ENCODE peak calls at places on chromosome 22, in six cellular contexts. A is iPS DF 6.9, W is neural progenitor cell, J is mesendoderm, N is cardiac muscle cell, L is left ventricle myocardium inferior. C is an unnamed sample. For H3K4me1 and H3K27me3, the result is how much of the 10 kb centered on the place peaks cover.

GRCh38 chr22:38347181-38347943 is 30.1 kb upstream of the CSNK1E start:
- DNase-seq in A (no peak), W (no peak), J (no peak), N (no peak), L (no peak), C (no peak)

GRCh38 chr22:29306830-29307657 is 594 bp downstream of the GAS2L1 start:
- DNase-seq in A (peak), W (peak), J (peak), N (peak), L (peak), C (peak)

GRCh38 chr22:45194686-45195085 is 31.0 kb downstream of the NUP50 start:
- DNase-seq in A (no peak), W (no peak), J (no peak), N (no peak), L (no peak), C (no peak)

GRCh38 chr22:30195245-30196140 is 51.1 kb downstream of the LIF start:
- DNase-seq in A (no peak), W (no peak), J (no peak), N (no peak), L (no peak), C (no peak)

GRCh38 chr22:50326225-50326958 is 420 bp downstream of the DENND6B start:
- DNase-seq in A (no peak), W (no peak), J (no peak), N (no peak), L (no peak), C (no peak)

GRCh38 chr22:30005213-30005857 is 74.9 kb upstream of the HORMAD2 start:
- DNase-seq in A (peak), W (peak), J (peak), N (peak), L (peak), C (peak)

GRCh38 chr22:22558972-22559603 is at the start of gene PRAME:
- DNase-seq in A (peak), W (peak), J (peak), N (no peak), L (peak), C (peak)

GRCh38 chr22:19497245-19497644 is 17.5 kb downstream of the CDC45 start:
- DNase-seq in A (no peak), W (no peak), J (no peak), N (no peak), L (no peak), C (no peak)

GRCh38 chr22:33578752-33579151 is 341.5 kb downstream of the LARGE1 start:
- DNase-seq in A (no peak), W (no peak), J (no peak), N (no peak), L (no peak), C (no peak)

GRCh38 chr22:50730941-50731661 is 6.9 kb upstream of the ACR start:
- DNase-seq in A (no peak), W (no peak), J (peak), N (no peak), L (peak), C (peak)

GRCh38 chr22:20904008-20904979 is 12.9 kb upstream of the CRKL start:
- DNase-seq in A (no peak), W (no peak), J (no peak), N (no peak), L (no peak), C (no peak)

GRCh38 chr22:19818264-19819208 is 36.1 kb downstream of the GNB1L start:
- DNase-seq in A (no peak), W (no peak), J (no peak), N (no peak), L (no peak), C (no peak)

GRCh38 chr22:17085277-17086091 is 684 bp downstream of the IL17RA start:
- DNase-seq in A (no peak), W (peak), J (no peak), N (no peak), L (peak), C (peak)

GRCh38 chr22:49966041-49966715 is 5.6 kb downstream of the PIM3 start:
- DNase-seq in A (no peak), W (peak), J (no peak), N (no peak), L (no peak), C (peak)

GRCh38 chr22:28244760-28245159 is 325.7 kb upstream of the PITPNB start:
- DNase-seq in A (no peak), W (no peak), J (no peak), N (peak), L (no peak), C (no peak)

GRCh38 chr22:38427465-38427864 is 27.5 kb downstream of the KCNJ4 start:
- DNase-seq in A (no peak), W (no peak), J (no peak), N (no peak), L (no peak), C (no peak)

GRCh38 chr22:35299217-35299716 is 427 bp upstream of the TOM1 start:
- DNase-seq in A (no peak), W (no peak), J (no peak), N (no peak), L (no peak), C (no peak)

GRCh38 chr22:34105461-34106062 is 185.3 kb upstream of the LARGE1 start:
- DNase-seq in A (peak), W (peak), J (peak), N (peak), L (peak), C (peak)

GRCh38 chr22:29742319-29742718 is 22.5 kb downstream of the CABP7 start:
- DNase-seq in A (no peak), W (no peak), J (no peak), N (no peak), L (no peak), C (no peak)

GRCh38 chr22:17384612-17385345 is 15.5 kb downstream of the CECR2 start:
- DNase-seq in A (no peak), W (no peak), J (no peak), N (no peak), L (no peak), C (no peak)

GRCh38 chr22:18078329-18079041 is 695 bp downstream of the PEX26 start:
- DNase-seq in A (no peak), W (no peak), J (peak), N (no peak), L (no peak), C (peak)

GRCh38 chr22:24289781-24290181 is 19.1 kb downstream of the SPECC1L start:
- DNase-seq in A (no peak), W (peak), J (peak), N (no peak), L (no peak), C (no peak)

GRCh38 chr22:29765905-29766631 is 739 bp downstream of the ZMAT5 start:
- DNase-seq in A (no peak), W (no peak), J (no peak), N (peak), L (no peak), C (no peak)

GRCh38 chr22:17492247-17492646 is 71.1 kb upstream of the SLC25A18 start:
- DNase-seq in A (no peak), W (no peak), J (peak), N (peak), L (peak), C (no peak)

GRCh38 chr22:21026783-21027692 is 5.3 kb downstream of the SLC7A4 start:
- DNase-seq in A (no peak), W (no peak), J (no peak), N (no peak), L (peak), C (peak)

GRCh38 chr22:38397189-38398097 is 57.6 kb downstream of the KCNJ4 start:
- DNase-seq in A (no peak), W (peak), J (peak), N (peak), L (peak), C (peak)

GRCh38 chr22:30290679-30291333 is 1.5 kb upstream of the CASTOR1 start:
- DNase-seq in A (no peak), W (peak), J (peak), N (peak), L (peak), C (peak)

GRCh38 chr22:41799486-41800347 is 762 bp upstream of the CCDC134 start:
- DNase-seq in A (no peak), W (peak), J (no peak), N (peak), L (peak), C (peak)

GRCh38 chr22:44758354-44758969 is 6.1 kb downstream of the ARHGAP8 start:
- DNase-seq in A (no peak), W (no peak), J (peak), N (no peak), L (no peak), C (no peak)

GRCh38 chr22:16974298-16975084 is 33.5 kb downstream of the GAB4 start:
- DNase-seq in A (no peak), W (no peak), J (no peak), N (no peak), L (no peak), C (no peak)

GRCh38 chr22:23862103-23862502 is 4.4 kb downstream of the SLC2A11 start:
- DNase-seq in A (no peak), W (peak), J (peak), N (peak), L (no peak), C (no peak)

GRCh38 chr22:49715450-49715849 is 112.2 kb downstream of the BRD1 start:
- DNase-seq in A (no peak), W (no peak), J (no peak), N (no peak), L (no peak), C (no peak)

GRCh38 chr22:37428649-37429586 is 1.6 kb upstream of the ELFN2 start:
- DNase-seq in A (no peak), W (peak), J (peak), N (peak), L (peak), C (peak)

GRCh38 chr22:30262112-30262511 is 4.5 kb downstream of the OSM start:
- DNase-seq in A (no peak), W (no peak), J (no peak), N (no peak), L (no peak), C (no peak)

GRCh38 chr22:35064664-35065063 is 1.3 kb upstream of the ISX start:
- DNase-seq in A (no peak), W (no peak), J (no peak), N (no peak), L (no peak), C (no peak)

GRCh38 chr22:46612341-46612903 is 7.8 kb upstream of the GRAMD4 start:
- DNase-seq in A (no peak), W (no peak), J (no peak), N (no peak), L (no peak), C (no peak)

GRCh38 chr22:46614070-46614931 is 5.9 kb upstream of the GRAMD4 start:
- DNase-seq in A (no peak), W (no peak), J (no peak), N (no peak), L (no peak), C (peak)

GRCh38 chr22:46611189-46611588 is 9.0 kb upstream of the GRAMD4 start:
- DNase-seq in A (no peak), W (no peak), J (no peak), N (no peak), L (no peak), C (no peak)

GRCh38 chr22:46613606-46613997 is 6.6 kb upstream of the GRAMD4 start:
- DNase-seq in A (no peak), W (no peak), J (peak), N (no peak), L (no peak), C (peak)

GRCh38 chr22:46612904-46613605 is 7.1 kb upstream of the GRAMD4 start:
- DNase-seq in A (no peak), W (no peak), J (no peak), N (peak), L (peak), C (peak)
- H3K27ac ChIP-seq in A (no peak), W (no peak), J (no peak), N (peak), L (peak), C (no peak)

DNA sequence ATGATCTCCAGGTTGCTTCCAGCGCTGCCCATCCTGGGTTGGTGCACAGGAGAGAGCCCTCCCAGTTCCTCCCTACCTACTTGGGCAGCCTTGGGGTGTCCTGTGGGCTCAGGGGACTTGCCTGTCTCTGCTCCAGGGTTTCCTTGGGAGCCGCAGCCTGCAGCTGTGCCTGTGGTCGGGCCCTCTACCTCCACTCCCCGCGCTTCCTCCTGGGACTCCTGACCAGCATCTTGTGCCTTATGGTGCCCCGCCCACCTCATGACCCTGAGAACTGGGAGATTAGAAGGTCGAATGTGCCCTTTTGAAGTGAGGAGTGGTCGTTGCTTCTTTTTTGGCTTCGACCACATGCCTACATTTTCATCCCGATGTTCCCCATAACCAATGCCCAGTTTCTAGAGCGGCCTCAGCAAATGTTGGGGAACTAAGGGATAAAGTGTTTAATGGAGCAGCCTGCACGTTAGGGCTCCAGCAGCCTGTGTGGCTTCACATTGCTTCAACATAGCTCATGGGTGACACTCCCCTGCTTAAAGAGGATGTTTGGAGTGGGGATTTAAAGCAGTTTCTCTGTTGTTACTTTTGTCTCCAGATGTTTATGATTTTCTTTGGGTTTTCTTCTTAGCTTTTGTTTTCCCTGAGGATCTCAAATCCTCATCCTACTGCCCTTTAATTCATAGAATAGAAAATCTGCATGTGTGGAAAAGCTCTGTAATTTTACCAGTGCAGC is 248.8 kb downstream of the TBC1D22A start:
- DNase-seq in A (no peak), W (no peak), J (no peak), N (no peak), L (no peak), C (no peak)
- H3K4me1 ChIP-seq in A (under half), W (under half), J (under half), N (under half), L (under half), C (under half)

GRCh38 chr22:26636296-26636695 is 14.5 kb downstream of the CRYBA4 start:
- DNase-seq in A (no peak), W (no peak), J (no peak), N (no peak), L (no peak), C (no peak)
- H3K27me3 ChIP-seq in A (under half), W (under half), J (under half), N (under half), L (under half), C (under half)

DNA sequence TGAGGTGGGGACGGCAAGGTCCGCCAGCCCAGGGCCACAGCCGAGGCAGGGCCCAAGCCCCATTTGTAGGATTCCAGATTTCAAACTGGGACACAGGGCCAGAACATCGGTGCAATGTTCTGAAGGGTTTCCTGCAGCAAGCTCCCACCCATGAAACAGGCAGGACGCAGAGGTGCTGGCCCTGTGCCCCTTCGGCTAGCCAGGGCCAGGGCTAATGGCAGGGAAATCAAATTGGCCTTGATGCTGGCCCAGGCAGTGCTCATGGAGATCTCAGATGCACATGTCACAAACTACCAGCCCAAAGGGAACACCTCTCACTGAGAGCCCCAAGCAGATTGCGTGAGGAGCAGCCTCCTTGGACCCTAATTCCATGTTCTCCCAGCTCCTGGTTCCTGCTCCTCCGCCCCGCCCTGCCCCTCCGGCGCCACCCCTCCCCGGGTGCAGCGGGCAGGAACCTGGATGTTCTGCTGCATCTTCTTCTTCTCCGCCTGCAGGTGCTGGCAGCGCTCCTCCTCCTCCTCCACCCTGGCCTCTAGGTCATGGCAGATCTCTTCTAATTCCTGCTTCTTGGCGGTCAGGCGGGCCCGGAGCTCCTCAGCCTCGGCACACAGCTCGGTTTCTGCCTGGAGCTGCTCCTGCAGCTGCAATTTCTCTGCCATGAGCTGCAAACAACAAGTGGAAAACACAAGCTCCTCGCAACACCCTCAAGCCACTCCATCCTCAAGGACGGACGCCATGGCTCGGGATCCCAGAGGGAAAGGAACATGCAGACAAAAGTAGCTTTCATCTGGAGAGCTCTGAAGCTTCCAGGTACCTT is 47.7 kb downstream of the APOL1 start:
- DNase-seq in A (no peak), W (no peak), J (no peak), N (no peak), L (no peak), C (no peak)
- H3K27ac ChIP-seq in A (no peak), W (no peak), J (no peak), N (no peak), L (peak), C (no peak)

GRCh38 chr22:42937164-42937854 is 77.6 kb downstream of the PACSIN2 start:
- DNase-seq in A (no peak), W (no peak), J (peak), N (no peak), L (no peak), C (peak)

GRCh38 chr22:42938976-42939375 is 76.0 kb downstream of the PACSIN2 start:
- DNase-seq in A (no peak), W (no peak), J (no peak), N (no peak), L (no peak), C (no peak)

GRCh38 chr22:42938449-42938848 is 76.5 kb downstream of the PACSIN2 start:
- DNase-seq in A (no peak), W (no peak), J (no peak), N (no peak), L (no peak), C (no peak)

GRCh38 chr22:42939941-42940653 is 74.9 kb downstream of the PACSIN2 start:
- DNase-seq in A (no peak), W (no peak), J (peak), N (no peak), L (no peak), C (peak)

DNA sequence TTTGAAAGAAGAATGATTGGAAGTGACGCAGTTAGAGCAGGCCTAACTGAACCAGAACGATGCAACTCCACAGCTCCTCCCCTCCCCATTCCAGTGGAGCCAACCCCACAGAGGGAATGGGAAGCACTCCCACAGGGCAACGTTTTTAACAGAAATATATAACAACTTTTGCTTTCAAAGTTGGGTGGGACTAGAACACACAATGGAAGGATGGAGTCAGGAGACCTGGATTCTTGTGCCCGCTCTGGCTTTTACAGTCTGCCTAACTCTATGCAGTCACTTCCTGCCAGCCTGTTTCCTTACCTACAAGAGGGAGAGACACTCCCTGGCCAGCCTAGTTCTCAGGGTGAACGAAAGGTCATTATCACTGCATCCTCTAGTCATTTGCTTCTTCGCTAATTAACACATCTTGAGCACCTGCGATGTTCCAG is 75.5 kb downstream of the PACSIN2 start:
- DNase-seq in A (no peak), W (no peak), J (peak), N (no peak), L (no peak), C (no peak)
- H3K4me1 ChIP-seq in A (under half), W (under half), J (under half), N (under half), L (half or more), C (under half)

GRCh38 chr22:32044477-32044876 is 1.4 kb downstream of the SLC5A1 start:
- DNase-seq in A (no peak), W (no peak), J (no peak), N (no peak), L (no peak), C (no peak)
- H3K27me3 ChIP-seq in A (under half), W (under half), J (under half), N (under half), L (under half), C (under half)

GRCh38 chr22:48579035-48579914 is 1248.4 kb downstream of the BRD1 start:
- DNase-seq in A (no peak), W (peak), J (no peak), N (no peak), L (no peak), C (peak)

GRCh38 chr22:48578138-48579034 is 1249.3 kb downstream of the BRD1 start:
- DNase-seq in A (no peak), W (no peak), J (no peak), N (peak), L (no peak), C (peak)

GRCh38 chr22:48580481-48580970 is 1247.1 kb downstream of the BRD1 start:
- DNase-seq in A (no peak), W (no peak), J (no peak), N (no peak), L (no peak), C (peak)

GRCh38 chr22:48581206-48581766 is 1246.4 kb downstream of the BRD1 start:
- DNase-seq in A (no peak), W (no peak), J (no peak), N (no peak), L (no peak), C (peak)

DNA sequence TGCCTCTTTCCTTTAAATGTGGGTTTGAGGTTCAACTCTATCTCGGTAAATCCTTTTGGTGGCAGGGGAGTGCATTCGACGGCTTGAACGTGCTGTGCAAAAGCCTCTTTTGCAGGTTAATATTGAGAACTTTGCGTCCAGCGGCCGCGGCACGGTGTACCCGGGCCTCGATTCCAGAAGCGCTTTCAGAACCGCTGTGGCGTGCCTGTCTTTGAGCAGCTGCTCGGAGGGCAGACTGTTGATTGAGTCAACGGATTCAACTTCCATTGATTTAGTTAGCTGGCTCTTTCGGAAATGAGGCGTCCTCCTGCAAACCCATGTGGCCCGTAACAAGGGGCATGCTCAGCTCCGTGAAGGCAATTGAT is 1247.8 kb downstream of the BRD1 start:
- DNase-seq in A (no peak), W (no peak), J (no peak), N (no peak), L (no peak), C (peak)
- H3K27ac ChIP-seq in A (no peak), W (peak), J (no peak), N (no peak), L (no peak), C (no peak)